ENCODE peak calls at places on chromosomes 6 and 20, in four cellular contexts. One of them, this sample, is unnamed.

GRCh38 chr6:42783876-42784738 is 2.3 kb downstream of the BICRAL start:
- DNase-seq in smooth muscle cell of the brain vasculature: no peak
- DNase-seq in nucleus accumbens: no peak
- DNase-seq in hypothalamus: no peak
- DNase-seq in this sample: no peak

GRCh38 chr20:56875052-56875663 is 246.1 kb downstream of the TFAP2C start:
- DNase-seq in hypothalamus: no peak
- DNase-seq in smooth muscle cell of the brain vasculature: peak; percentile 79
- DNase-seq in nucleus accumbens: no peak
- DNase-seq in this sample: no peak

GRCh38 chr20:63908008-63908682 is 13.2 kb downstream of the DNAJC5 start:
- DNase-seq in hypothalamus: no peak
- DNase-seq in smooth muscle cell of the brain vasculature: no peak
- DNase-seq in nucleus accumbens: no peak
- DNase-seq in this sample: no peak

GRCh38 chr6:132587462-132587861 is 2.1 kb downstream of the TAAR5 start:
- DNase-seq in hypothalamus: no peak
- DNase-seq in nucleus accumbens: no peak
- DNase-seq in smooth muscle cell of the brain vasculature: no peak
- DNase-seq in this sample: no peak

GRCh38 chr6:4470698-4471210 is 305.4 kb upstream of the CDYL start:
- DNase-seq in nucleus accumbens: no peak
- DNase-seq in hypothalamus: no peak
- DNase-seq in smooth muscle cell of the brain vasculature: no peak
- DNase-seq in this sample: no peak

GRCh38 chr6:159184559-159184958 is 15.4 kb downstream of the FNDC1 start:
- DNase-seq in hypothalamus: no peak
- DNase-seq in nucleus accumbens: no peak
- DNase-seq in smooth muscle cell of the brain vasculature: no peak
- DNase-seq in this sample: no peak

GRCh38 chr6:170306324-170307079 is at the start of gene FAM120B:
- DNase-seq in nucleus accumbens: peak; percentile 92
- DNase-seq in smooth muscle cell of the brain vasculature: peak; percentile 89
- DNase-seq in hypothalamus: peak; percentile 87
- DNase-seq in this sample: peak; percentile 40

GRCh38 chr6:120157873-120158272 is 808.3 kb upstream of the MAN1A1 start:
- DNase-seq in smooth muscle cell of the brain vasculature: no peak
- DNase-seq in hypothalamus: no peak
- DNase-seq in nucleus accumbens: no peak
- DNase-seq in this sample: no peak

GRCh38 chr20:41367393-41367695 is 726 bp upstream of the EMILIN3 start:
- DNase-seq in smooth muscle cell of the brain vasculature: no peak
- DNase-seq in nucleus accumbens: no peak
- DNase-seq in hypothalamus: no peak
- DNase-seq in this sample: no peak

GRCh38 chr6:15758631-15759215 is 95.9 kb upstream of the DTNBP1 start:
- DNase-seq in smooth muscle cell of the brain vasculature: no peak
- DNase-seq in nucleus accumbens: no peak
- DNase-seq in hypothalamus: no peak
- DNase-seq in this sample: no peak

GRCh38 chr6:124535746-124536145 is 426.5 kb upstream of the RNF217 start:
- DNase-seq in smooth muscle cell of the brain vasculature: no peak
- DNase-seq in nucleus accumbens: no peak
- DNase-seq in hypothalamus: no peak
- DNase-seq in this sample: no peak

GRCh38 chr6:161434331-161434730 is 160.5 kb upstream of the AGPAT4 start:
- DNase-seq in smooth muscle cell of the brain vasculature: no peak
- DNase-seq in hypothalamus: no peak
- DNase-seq in nucleus accumbens: no peak
- DNase-seq in this sample: no peak

GRCh38 chr20:47663354-47664067 is 121.8 kb downstream of the SULF2 start:
- DNase-seq in nucleus accumbens: peak; percentile 35
- DNase-seq in hypothalamus: peak; percentile 39
- DNase-seq in smooth muscle cell of the brain vasculature: peak; percentile 68
- DNase-seq in this sample: peak; percentile 12

GRCh38 chr6:118650500-118651281 is 700 bp downstream of the CEP85L start:
- DNase-seq in hypothalamus: peak; percentile 57
- DNase-seq in nucleus accumbens: peak; percentile 59
- DNase-seq in smooth muscle cell of the brain vasculature: no peak
- DNase-seq in this sample: no peak

GRCh38 chr6:114286211-114286610 is 56.6 kb downstream of the HS3ST5 start:
- DNase-seq in smooth muscle cell of the brain vasculature: no peak
- DNase-seq in hypothalamus: no peak
- DNase-seq in nucleus accumbens: no peak
- DNase-seq in this sample: no peak

GRCh38 chr6:32539839-32540238 is 9.8 kb upstream of the HLA-DRB5 start:
- DNase-seq in hypothalamus: no peak
- DNase-seq in nucleus accumbens: no peak
- DNase-seq in smooth muscle cell of the brain vasculature: no peak
- DNase-seq in this sample: no peak

GRCh38 chr20:2131366-2131765 is 29.7 kb downstream of the STK35 start:
- DNase-seq in smooth muscle cell of the brain vasculature: no peak
- DNase-seq in hypothalamus: no peak
- DNase-seq in nucleus accumbens: no peak
- DNase-seq in this sample: no peak

GRCh38 chr6:42007753-42008528 is 42.4 kb upstream of the TAF8 start:
- DNase-seq in hypothalamus: no peak
- DNase-seq in smooth muscle cell of the brain vasculature: no peak
- DNase-seq in nucleus accumbens: no peak
- DNase-seq in this sample: no peak

GRCh38 chr6:125358898-125359297 is 57.1 kb upstream of the HDDC2 start:
- DNase-seq in nucleus accumbens: no peak
- DNase-seq in smooth muscle cell of the brain vasculature: no peak
- DNase-seq in hypothalamus: no peak
- DNase-seq in this sample: no peak

This sample was measured in SK-N-MC.